ENCODE peak calls at places on chromosomes 7 and 10, in four cellular contexts. T is heart right ventricle, Y is mesothelial cell of epicardium, X is brain microvascular endothelial cell. M is an unnamed sample.

GRCh38 chr10:24790073-24790472 is 66.4 kb upstream of the ARHGAP21 start:
- DNase-seq in T (no peak), Y (no peak), X (no peak), M (no peak)

GRCh38 chr7:141686670-141687069 is 15.3 kb downstream of the DENND11 start:
- DNase-seq in T (no peak), Y (no peak), X (no peak), M (no peak)

GRCh38 chr10:74150151-74151056 is at the start of gene AP3M1:
- DNase-seq in T (peak; percentile 88), Y (peak; percentile 77), X (no peak), M (no peak)

GRCh38 chr10:132325969-132326889 is 5.8 kb upstream of the LRRC27 start:
- DNase-seq in T (no peak), Y (no peak), X (no peak), M (no peak)

GRCh38 chr7:94183289-94183749 is 179.2 kb upstream of the BET1 start:
- DNase-seq in T (peak; percentile 17), Y (no peak), X (peak; percentile 87), M (no peak)

GRCh38 chr7:29140873-29141468 is 5.4 kb downstream of the CPVL start:
- DNase-seq in T (no peak), Y (no peak), X (no peak), M (no peak)

GRCh38 chr10:83179371-83179770 is 959.9 kb upstream of the GHITM start:
- DNase-seq in T (no peak), Y (no peak), X (no peak), M (no peak)

GRCh38 chr7:108824840-108825540 is 255.3 kb downstream of the DNAJB9 start:
- DNase-seq in T (peak; percentile 30), Y (no peak), X (peak; percentile 94), M (no peak)

GRCh38 chr10:126169899-126170298 is 218.4 kb downstream of the ADAM12 start:
- DNase-seq in T (no peak), Y (no peak), X (no peak), M (no peak)

GRCh38 chr10:109974509-109975191 is 33.1 kb upstream of the ADD3 start:
- DNase-seq in T (no peak), Y (no peak), X (peak; percentile 62), M (no peak)

GRCh38 chr7:73831656-73832579 is 1.1 kb downstream of the CLDN4 start:
- DNase-seq in T (no peak), Y (peak; percentile 79), X (no peak), M (no peak)

GRCh38 chr7:111953611-111954010 is 252.6 kb downstream of the DOCK4 start:
- DNase-seq in T (peak; percentile 26), Y (no peak), X (no peak), M (no peak)

GRCh38 chr7:80827238-80827633 is 91.6 kb downstream of the SEMA3C start:
- DNase-seq in T (no peak), Y (no peak), X (no peak), M (no peak)

GRCh38 chr7:156327916-156328315 is 312.7 kb upstream of the RNF32 start:
- DNase-seq in T (no peak), Y (no peak), X (no peak), M (no peak)
- TF ChIP-seq CTCF in T (no peak), Y (no peak), X (no peak), M (no peak)

DNA sequence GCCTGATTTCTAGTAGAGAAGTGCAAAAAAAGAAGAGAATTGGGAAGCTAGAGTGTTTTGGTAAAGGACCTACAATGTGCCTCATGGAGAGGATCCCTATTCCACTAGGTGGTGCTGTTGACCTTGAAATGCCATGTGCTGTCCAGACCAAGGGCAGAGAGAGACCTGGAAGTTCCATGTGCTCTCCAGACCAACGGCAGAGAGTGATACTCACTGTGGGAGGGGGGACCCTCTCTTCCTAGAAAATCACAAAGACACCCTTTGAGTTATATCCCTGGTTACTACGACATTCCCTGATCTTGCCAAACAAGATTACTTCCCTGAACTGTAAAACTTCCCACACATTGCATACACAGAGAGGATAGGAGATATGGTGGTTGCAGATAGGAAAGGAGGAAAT is 212.7 kb upstream of the ZNF804B start:
- DNase-seq in T (no peak), Y (no peak), X (peak; percentile 16), M (no peak)
- TF ChIP-seq CTCF in T (peak; percentile 27), Y (peak; percentile 23), X (peak; percentile 67), M (peak; percentile 64)

GRCh38 chr7:37920619-37921339 is at the start of gene EPDR1:
- DNase-seq in T (peak; percentile 58), Y (peak; percentile 54), X (peak; percentile 25), M (peak; percentile 36)

GRCh38 chr7:37920305-37920618 is 178 bp upstream of the EPDR1 start:
- DNase-seq in T (no peak), Y (no peak), X (no peak), M (no peak)

GRCh38 chr7:37923996-37924395 is 3.6 kb downstream of the EPDR1 start:
- DNase-seq in T (no peak), Y (no peak), X (no peak), M (no peak)

GRCh38 chr7:37921876-37922275 is 1.4 kb downstream of the EPDR1 start:
- DNase-seq in T (no peak), Y (no peak), X (no peak), M (no peak)

DNA sequence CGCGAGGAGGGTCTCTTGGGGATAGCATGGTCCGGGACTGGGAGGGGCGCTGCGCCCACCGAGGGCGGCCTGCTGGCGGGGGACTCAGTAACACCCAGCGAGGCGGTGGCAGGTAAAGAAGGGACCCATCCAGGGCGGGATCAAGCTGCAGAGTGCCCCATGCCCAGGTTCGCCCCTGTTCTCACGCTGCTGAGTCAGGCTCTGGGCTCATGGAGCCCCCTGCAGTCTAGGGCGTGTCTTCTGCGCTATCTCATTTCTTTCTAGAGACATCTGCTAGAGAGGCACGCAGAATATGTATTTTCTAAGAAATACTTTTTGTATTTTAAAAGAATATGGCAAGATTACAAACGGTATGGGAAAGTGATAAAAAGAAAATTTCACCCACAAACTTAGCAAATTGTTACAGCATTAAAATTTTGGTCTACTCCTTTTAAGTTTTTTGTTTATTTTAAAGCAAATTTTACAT is 933 bp downstream of the EPDR1 start:
- DNase-seq in T (no peak), Y (peak; percentile 42), X (peak; percentile 64), M (no peak)
- TF ChIP-seq CTCF in T (peak; percentile 33), Y (no peak), X (peak; percentile 39), M (peak; percentile 22)

GRCh38 chr7:117381357-117381756 is 45.9 kb downstream of the ASZ1 start:
- DNase-seq in T (no peak), Y (no peak), X (no peak), M (no peak)
- TF ChIP-seq CTCF in T (no peak), Y (no peak), X (no peak), M (no peak)

DNA sequence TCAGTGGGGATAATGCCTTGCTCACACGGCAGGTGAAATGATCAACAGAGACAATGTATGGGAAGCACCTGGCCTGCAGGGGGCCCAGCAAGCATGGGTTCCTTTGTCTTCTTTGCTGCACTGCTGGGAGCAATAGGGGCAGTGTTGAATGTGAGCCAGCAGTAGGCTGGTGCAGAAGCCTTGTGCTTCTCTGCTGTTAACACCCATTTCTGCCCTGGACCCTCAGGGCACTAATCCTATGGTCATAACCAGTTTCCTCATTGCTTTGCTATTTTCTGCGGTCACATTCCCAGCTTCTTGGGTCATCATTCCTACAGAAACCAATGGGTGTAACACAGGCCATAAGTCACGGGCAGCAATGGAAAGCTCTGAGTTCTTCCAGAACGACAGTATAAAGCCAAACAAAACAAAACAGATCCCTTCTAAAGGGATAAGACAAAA is 10.9 kb upstream of the LGI1 start:
- DNase-seq in T (no peak), Y (no peak), X (peak; percentile 95), M (no peak)
- TF ChIP-seq CTCF in T (no peak), Y (no peak), X (peak; percentile 52), M (peak; percentile 60)

DNA sequence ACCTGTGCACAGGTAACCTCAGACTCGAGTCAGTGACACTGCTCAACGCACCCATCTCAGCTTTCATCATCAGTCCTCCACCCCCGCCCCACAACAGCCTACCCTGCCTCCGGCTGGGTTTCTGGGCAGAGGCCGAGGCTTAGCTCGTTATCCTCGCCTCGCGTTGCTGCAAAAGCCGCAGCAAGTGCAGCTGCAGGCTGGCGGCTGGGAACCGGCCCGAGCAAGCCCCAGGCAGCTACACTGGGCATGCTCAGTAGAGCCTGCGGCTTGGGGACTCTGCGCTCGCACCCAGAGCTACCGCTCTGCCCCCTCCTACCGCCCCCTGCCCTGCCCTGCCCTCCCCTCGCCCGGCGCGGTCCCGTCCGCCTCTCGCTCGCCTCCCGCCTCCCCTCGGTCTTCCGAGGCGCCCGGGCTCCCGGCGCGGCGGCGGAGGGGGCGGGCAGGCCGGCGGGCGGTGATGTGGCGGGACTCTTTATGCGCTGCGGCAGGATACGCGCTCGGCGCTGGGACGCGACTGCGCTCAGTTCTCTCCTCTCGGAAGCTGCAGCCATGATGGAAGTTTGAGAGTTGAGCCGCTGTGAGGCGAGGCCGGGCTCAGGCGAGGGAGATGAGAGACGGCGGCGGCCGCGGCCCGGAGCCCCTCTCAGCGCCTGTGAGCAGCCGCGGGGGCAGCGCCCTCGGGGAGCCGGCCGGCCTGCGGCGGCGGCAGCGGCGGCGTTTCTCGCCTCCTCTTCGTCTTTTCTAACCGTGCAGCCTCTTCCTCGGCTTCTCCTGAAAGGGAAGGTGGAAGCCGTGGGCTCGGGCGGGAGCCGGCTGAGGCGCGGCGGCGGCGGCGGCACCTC is at the start of the genes KLLN and PTEN:
- DNase-seq in T (peak; percentile 92), Y (peak; percentile 91), X (peak; percentile 85), M (peak; percentile 88)
- TF ChIP-seq CTCF in T (no peak), Y (no peak), X (no peak), M (no peak)

GRCh38 chr10:117537904-117538524 is 4.5 kb upstream of the EMX2 start:
- DNase-seq in T (no peak), Y (no peak), X (no peak), M (no peak)
- TF ChIP-seq CTCF in T (no peak), Y (peak; percentile 6), X (no peak), M (no peak)

GRCh38 chr7:40870108-40870507 is 735.3 kb downstream of the SUGCT start:
- DNase-seq in T (no peak), Y (no peak), X (no peak), M (no peak)
- TF ChIP-seq CTCF in T (no peak), Y (no peak), X (no peak), M (no peak)

DNA sequence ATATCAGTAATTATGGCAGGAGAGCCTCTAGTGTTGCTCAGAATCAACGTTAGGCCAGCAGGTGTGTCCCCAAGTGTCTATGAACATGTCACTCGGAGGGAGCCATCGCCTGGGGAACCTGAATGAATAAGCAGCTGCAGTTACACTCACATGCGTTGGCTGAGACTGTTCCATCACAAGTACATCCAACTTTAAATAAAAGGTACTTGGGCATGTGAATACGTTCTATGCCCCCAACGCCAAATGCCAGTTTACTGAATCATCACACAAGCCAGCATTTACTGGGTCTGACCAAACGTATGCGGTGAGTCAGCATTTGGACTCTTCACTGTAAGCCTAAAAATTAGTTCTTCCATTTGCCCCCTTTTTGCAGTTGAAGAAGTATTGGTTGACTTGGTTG is 207.6 kb upstream of the PLXNA4 start:
- DNase-seq in T (no peak), Y (no peak), X (peak; percentile 89), M (no peak)
- TF ChIP-seq CTCF in T (no peak), Y (no peak), X (no peak), M (no peak)

GRCh38 chr7:134625571-134625970 is 21.1 kb upstream of the BPGM start:
- DNase-seq in T (no peak), Y (no peak), X (peak; percentile 40), M (no peak)

GRCh38 chr7:134623193-134623592 is 23.5 kb upstream of the BPGM start:
- DNase-seq in T (no peak), Y (no peak), X (no peak), M (no peak)

GRCh38 chr7:134619627-134620331 is 26.9 kb upstream of the BPGM start:
- DNase-seq in T (no peak), Y (no peak), X (peak; percentile 92), M (no peak)

GRCh38 chr7:134618756-134619530 is 27.7 kb upstream of the BPGM start:
- DNase-seq in T (no peak), Y (no peak), X (peak; percentile 75), M (no peak)

GRCh38 chr7:134622303-134622995 is 24.2 kb upstream of the BPGM start:
- DNase-seq in T (no peak), Y (no peak), X (no peak), M (no peak)
- TF ChIP-seq CTCF in T (no peak), Y (no peak), X (no peak), M (no peak)

M was measured in neural crest cell.